ENCODE peak calls at places on chromosomes 12 and 14, in nine cellular contexts. F, S, J, Z, A, Y, C, G and W are unnamed samples.

GRCh38 chr14:28676481-28676880 is 90.1 kb upstream of the FOXG1 start:
- DNase-seq in Z (peak), C (no peak), G (no peak), J (no peak), F (no peak), A (no peak), Y (peak), S (no peak), W (no peak)

GRCh38 chr12:108510836-108511235 is 4.2 kb upstream of the FICD start:
- DNase-seq in G (no peak), F (no peak), Y (no peak), J (no peak), Z (no peak), A (no peak), C (no peak), S (no peak), W (no peak)

GRCh38 chr12:39835517-39836489 is 216.2 kb upstream of the ABCD2 start:
- DNase-seq in Z (no peak), Y (no peak), J (no peak), A (no peak), F (no peak), S (no peak), C (no peak), G (no peak), W (no peak)

GRCh38 chr12:562634-563033 is 100.6 kb downstream of the NINJ2 start:
- DNase-seq in Z (no peak), J (no peak), Y (no peak), C (no peak), S (no peak), A (no peak), G (no peak), F (no peak), W (no peak)

GRCh38 chr12:54631988-54632728 is 2.5 kb downstream of the LACRT start:
- DNase-seq in F (peak), Z (no peak), G (no peak), Y (no peak), S (no peak), A (no peak), J (peak), C (no peak), W (no peak)

GRCh38 chr14:99752486-99753121 is 40.6 kb upstream of the EML1 start:
- DNase-seq in S (no peak), Y (peak), F (no peak), Z (peak), G (no peak), A (no peak), C (peak), J (no peak), W (no peak)

GRCh38 chr14:89836830-89837469 is 117.6 kb downstream of the EFCAB11 start:
- DNase-seq in G (no peak), S (no peak), A (no peak), J (no peak), C (no peak), Z (no peak), F (no peak), Y (no peak), W (no peak)

GRCh38 chr12:46771268-46771837 is 54.4 kb downstream of the SLC38A4 start:
- DNase-seq in A (no peak), S (no peak), C (peak), Z (no peak), Y (no peak), J (no peak), G (no peak), F (no peak), W (no peak)

GRCh38 chr12:57455374-57456144 is 452 bp downstream of the INHBE start:
- DNase-seq in Y (no peak), G (no peak), Z (no peak), S (no peak), C (peak), A (no peak), J (no peak), F (no peak), W (no peak)

GRCh38 chr12:66863276-66863675 is 184.4 kb upstream of the GRIP1 start:
- DNase-seq in J (no peak), F (no peak), C (no peak), G (no peak), Z (no peak), A (no peak), S (no peak), Y (no peak), W (no peak)

GRCh38 chr12:125276567-125276966 is 211.3 kb downstream of the AACS start:
- DNase-seq in Y (no peak), Z (no peak), C (no peak), G (no peak), S (no peak), J (no peak), A (no peak), F (no peak), W (no peak)

GRCh38 chr14:22977684-22978486 is 4.5 kb downstream of the AJUBA start:
- DNase-seq in Z (no peak), J (peak), G (peak), C (peak), A (peak), Y (peak), S (peak), F (peak), W (no peak)

GRCh38 chr14:26394114-26394855 is 203.5 kb downstream of the NOVA1 start:
- DNase-seq in S (no peak), C (no peak), A (no peak), F (peak), Y (no peak), G (no peak), J (no peak), Z (no peak), W (no peak)

GRCh38 chr12:58703911-58704310 is 216.4 kb downstream of the LRIG3 start:
- DNase-seq in J (no peak), S (no peak), F (no peak), Y (no peak), G (no peak), A (no peak), C (no peak), Z (no peak), W (no peak)

GRCh38 chr12:50914872-50915484 is 37.4 kb upstream of the HIGD1C start:
- DNase-seq in J (no peak), S (no peak), C (no peak), A (no peak), Y (no peak), Z (no peak), F (no peak), G (no peak), W (no peak)

GRCh38 chr12:24012528-24012927 is 63.1 kb upstream of the SOX5 start:
- DNase-seq in J (no peak), G (no peak), S (no peak), F (no peak), A (no peak), C (no peak), Z (no peak), Y (no peak), W (no peak)

GRCh38 chr12:24562761-24563392 is 386.0 kb downstream of the BCAT1 start:
- DNase-seq in C (peak), F (peak), S (peak), A (peak), G (peak), Z (peak), J (peak), Y (peak), W (no peak)

GRCh38 chr12:53344824-53345485 is 8.8 kb upstream of the SP7 start:
- DNase-seq in S (peak), F (peak), J (peak), A (peak), Z (peak), G (peak), Y (peak), C (peak), W (peak)

GRCh38 chr14:103094406-103095209 is at the start of gene EXOC3L4:
- DNase-seq in Z (no peak), S (no peak), J (no peak), C (no peak), A (no peak), G (no peak), Y (no peak), F (no peak), W (no peak)

GRCh38 chr12:40828593-40828990 is 136.4 kb downstream of the CNTN1 start:
- DNase-seq in Y (no peak), S (no peak), G (no peak), C (no peak), A (no peak), F (no peak), Z (no peak), J (no peak), W (no peak)

GRCh38 chr14:66268802-66269334 is 217.3 kb upstream of the CCDC196 start:
- DNase-seq in C (no peak), A (no peak), Y (peak), S (no peak), F (no peak), Z (no peak), G (no peak), J (no peak), W (no peak)

GRCh38 chr12:51798507-51798906 is 50.0 kb downstream of the FIGNL2 start:
- DNase-seq in S (no peak), Y (peak), G (no peak), J (no peak), A (no peak), Z (no peak), F (no peak), C (no peak), W (no peak)

GRCh38 chr14:100346306-100347091 is 23.4 kb downstream of the SLC25A47 start:
- DNase-seq in F (no peak), Z (no peak), G (no peak), C (no peak), S (no peak), Y (no peak), J (no peak), A (no peak), W (no peak)

GRCh38 chr12:112116232-112117060 is 7.9 kb upstream of the NAA25 start:
- DNase-seq in Z (peak), G (peak), C (no peak), F (peak), Y (no peak), J (peak), S (peak), A (peak), W (no peak)

GRCh38 chr14:21302013-21302857 is 22.4 kb downstream of the RPGRIP1 start:
- DNase-seq in C (no peak), S (no peak), Y (no peak), A (no peak), F (no peak), G (no peak), Z (no peak), J (no peak), W (no peak)

GRCh38 chr14:51498411-51499227 is 153.1 kb upstream of the FRMD6 start:
- DNase-seq in G (no peak), A (no peak), C (no peak), Z (no peak), J (no peak), Y (peak), S (no peak), F (no peak), W (no peak)

GRCh38 chr12:114396153-114396868 is 9.6 kb downstream of the TBX5 start:
- DNase-seq in C (no peak), Y (no peak), A (no peak), G (no peak), Z (no peak), J (no peak), S (peak), F (peak), W (no peak)

GRCh38 chr12:132376464-132376830 is 47.1 kb upstream of the GALNT9 start:
- DNase-seq in Y (no peak), C (no peak), F (no peak), J (no peak), G (no peak), Z (no peak), S (no peak), A (peak), W (no peak)

GRCh38 chr12:49959570-49960473 is 1.9 kb upstream of the AQP5 start:
- DNase-seq in G (peak), F (peak), Z (no peak), A (no peak), J (no peak), Y (peak), S (no peak), C (peak), W (no peak)

GRCh38 chr14:94143239-94143638 is 13.8 kb upstream of the IFI27L2 start:
- DNase-seq in C (no peak), G (no peak), Z (no peak), S (no peak), A (no peak), J (no peak), Y (no peak), F (peak), W (no peak)

GRCh38 chr14:31402764-31403163 is 17.6 kb downstream of the HEATR5A start:
- DNase-seq in S (no peak), G (no peak), Z (no peak), A (no peak), J (no peak), F (no peak), Y (no peak), C (no peak), W (no peak)

DNA sequence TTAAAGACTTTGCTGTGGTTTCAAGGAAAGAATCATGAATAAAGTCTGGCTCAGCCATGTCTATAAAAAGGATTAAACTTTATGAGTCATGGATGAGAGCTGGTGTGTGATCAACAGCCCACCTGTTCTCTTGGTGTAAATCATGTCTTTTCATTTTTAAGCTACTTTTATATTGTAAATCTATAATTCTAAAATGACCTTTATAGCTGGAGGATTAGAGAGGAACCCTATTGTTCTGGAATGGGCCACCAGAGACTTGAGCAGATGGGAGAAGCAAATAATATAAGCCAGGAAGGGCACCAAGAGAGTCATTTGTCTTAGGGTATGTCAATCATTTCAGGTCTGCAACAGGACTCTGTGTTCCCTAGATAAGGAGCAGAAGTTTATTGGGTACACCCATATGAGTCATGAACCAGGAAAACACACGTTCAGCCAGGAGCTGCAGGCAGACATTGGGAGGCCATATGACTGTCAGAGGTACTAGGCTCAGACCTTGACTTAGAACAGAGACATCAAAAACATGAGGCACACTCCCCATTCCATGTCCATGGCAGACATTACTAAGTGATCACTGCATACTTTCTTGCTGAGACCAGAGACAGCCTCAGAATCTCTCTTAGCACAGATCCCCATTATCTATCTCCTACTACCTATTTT is 49.3 kb downstream of the NDUFA12 start:
- DNase-seq in G (no peak), S (no peak), A (no peak), J (peak), F (no peak), C (no peak), Y (peak), Z (peak), W (no peak)
- H3K27ac ChIP-seq in G (no peak), S (peak), A (no peak), J (no peak), F (no peak), C (no peak), Y (peak), Z (no peak), W (no peak)

GRCh38 chr12:123149828-123150272 is 1.0 kb downstream of the PITPNM2 start:
- DNase-seq in F (peak), G (no peak), Y (no peak), Z (no peak), C (no peak), A (no peak), J (no peak), S (no peak), W (no peak)

GRCh38 chr12:123150273-123150803 is 552 bp downstream of the PITPNM2 start:
- DNase-seq in G (peak), S (peak), J (peak), Y (no peak), Z (no peak), C (no peak), A (peak), F (peak), W (no peak)

GRCh38 chr12:123150804-123151678 is at the start of gene PITPNM2:
- DNase-seq in G (peak), F (peak), Z (no peak), C (peak), A (peak), S (peak), J (peak), Y (peak), W (no peak)

GRCh38 chr12:123152823-123153222 is 1.9 kb upstream of the PITPNM2 start:
- DNase-seq in A (no peak), G (no peak), C (no peak), F (no peak), Y (no peak), S (no peak), J (no peak), Z (no peak), W (no peak)

DNA sequence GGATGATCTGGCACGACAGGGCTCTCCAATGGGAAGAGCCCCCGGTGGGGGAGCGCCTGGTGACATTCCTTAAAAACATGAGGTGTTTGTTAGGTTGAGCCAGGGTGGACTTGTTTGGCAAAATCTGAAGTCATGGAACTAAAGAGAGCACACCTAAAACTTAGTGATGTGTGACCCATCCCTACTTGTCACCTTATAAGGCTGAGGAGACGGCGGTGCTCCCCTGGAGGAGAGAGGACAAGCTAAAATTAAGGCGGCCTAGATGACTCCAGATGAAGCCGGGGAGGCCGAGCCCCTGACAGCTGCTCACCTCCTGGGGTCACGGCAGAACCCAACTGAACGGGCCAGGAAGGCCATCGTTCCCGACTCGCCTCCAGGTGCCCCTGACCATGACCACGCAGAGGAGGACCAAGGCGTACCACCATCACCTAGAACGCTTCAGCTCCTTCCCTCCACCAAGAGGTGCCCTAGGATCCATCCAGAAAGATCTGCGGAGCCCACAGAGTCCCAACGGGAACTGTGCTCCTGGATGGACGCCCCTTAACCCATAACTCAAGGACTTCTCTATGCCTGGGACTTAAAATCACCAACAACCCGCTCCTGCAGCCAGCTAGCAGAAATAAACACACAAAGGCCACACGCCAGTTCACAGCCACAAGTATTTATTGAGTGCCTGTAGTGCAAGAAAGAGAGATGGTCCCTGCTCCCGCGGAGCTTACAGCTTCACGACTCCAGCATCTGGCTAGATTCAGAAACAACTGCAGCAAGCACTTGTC is 977 bp upstream of the PITPNM2 start:
- DNase-seq in F (peak), A (no peak), Y (no peak), C (no peak), Z (no peak), S (no peak), G (no peak), J (no peak), W (no peak)
- H3K27ac ChIP-seq in F (no peak), A (peak), Y (peak), C (no peak), Z (no peak), S (peak), G (peak), J (no peak), W (no peak)

GRCh38 chr12:14394317-14395058 is 29.0 kb downstream of the ATF7IP start:
- DNase-seq in S (no peak), A (no peak), G (no peak), Y (peak), C (no peak), Z (peak), F (peak), J (peak), W (peak)

GRCh38 chr12:14393736-14394135 is 28.3 kb downstream of the ATF7IP start:
- DNase-seq in F (no peak), C (no peak), S (no peak), Z (no peak), J (no peak), G (no peak), A (no peak), Y (peak), W (no peak)

GRCh38 chr12:14390885-14391530 is 25.5 kb downstream of the ATF7IP start:
- DNase-seq in Z (no peak), G (no peak), J (no peak), F (no peak), S (no peak), Y (no peak), C (no peak), A (no peak), W (no peak)

GRCh38 chr12:14387472-14387871 is 22.0 kb downstream of the ATF7IP start:
- DNase-seq in J (no peak), Y (no peak), S (no peak), F (no peak), C (no peak), Z (no peak), G (no peak), A (no peak), W (no peak)

DNA sequence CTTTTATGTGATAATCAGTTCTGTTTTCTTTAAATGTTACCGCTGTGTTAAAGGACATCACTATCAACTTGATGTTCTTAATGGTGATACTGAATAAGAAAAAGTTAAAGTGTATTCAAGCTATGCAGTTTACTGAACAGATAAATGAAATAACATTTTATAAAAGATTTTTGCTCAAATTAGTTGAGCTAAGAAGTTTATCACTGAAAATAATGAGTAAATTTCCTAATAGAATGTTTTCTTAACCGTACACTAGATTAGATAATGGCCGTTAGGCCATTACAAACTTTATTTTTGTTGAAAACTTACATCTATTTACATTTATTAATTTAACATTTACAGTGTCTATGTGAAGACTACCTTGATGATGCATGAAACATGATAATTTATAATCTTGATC is 25.0 kb downstream of the ATF7IP start:
- DNase-seq in Y (no peak), J (no peak), F (no peak), G (no peak), S (no peak), Z (no peak), C (no peak), A (no peak), W (no peak)
- H3K27ac ChIP-seq in Y (peak), J (peak), F (peak), G (peak), S (peak), Z (no peak), C (no peak), A (peak), W (no peak)

DNA sequence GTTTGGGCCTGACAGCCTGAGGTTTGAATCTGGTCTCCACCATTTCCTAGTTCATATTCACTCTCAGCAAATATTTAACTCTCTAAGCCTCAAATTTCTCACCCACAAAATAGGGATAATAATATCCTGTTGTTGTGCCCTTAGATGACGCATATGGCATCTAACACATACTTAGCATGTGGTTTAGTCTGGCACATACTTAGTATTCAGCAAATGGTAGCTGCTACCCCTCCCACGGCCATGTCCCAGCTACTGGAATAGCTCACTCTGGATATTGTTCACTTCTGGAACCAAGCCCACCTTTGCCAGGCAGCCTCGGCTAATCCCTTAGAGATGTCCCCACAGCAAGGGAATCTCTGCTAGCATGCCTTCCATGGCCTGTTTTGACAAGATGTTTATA is 53.3 kb downstream of the BICD1 start:
- DNase-seq in Z (no peak), G (no peak), F (no peak), Y (peak), S (no peak), A (no peak), J (no peak), C (no peak), W (no peak)
- H3K27ac ChIP-seq in Z (no peak), G (no peak), F (no peak), Y (no peak), S (no peak), A (no peak), J (no peak), C (no peak), W (no peak)

GRCh38 chr12:29460082-29460481 is 37.4 kb downstream of the OVCH1 start:
- DNase-seq in Z (no peak), C (no peak), J (no peak), F (no peak), Y (no peak), S (no peak), G (no peak), A (no peak), W (no peak)

GRCh38 chr12:29463198-29463597 is 34.3 kb downstream of the OVCH1 start:
- DNase-seq in A (no peak), G (no peak), C (no peak), J (no peak), F (no peak), Z (no peak), S (no peak), Y (no peak), W (no peak)
- H3K27ac ChIP-seq in A (no peak), G (no peak), C (no peak), J (no peak), F (no peak), Z (no peak), S (no peak), Y (no peak), W (no peak)